ENCODE peak calls at places on chromosomes 13 and 19, in four cellular contexts. A is glutamatergic neuron, M is amniotic stem cell, J is iris pigment epithelial cell. N is an unnamed sample.

GRCh38 chr19:2617393-2618165 is 84.9 kb downstream of the GNG7 start:
- DNase-seq in A (no peak), M (no peak), J (no peak), N (no peak)

GRCh38 chr13:59931621-59932020 is 232.1 kb downstream of the DIAPH3 start:
- DNase-seq in A (no peak), M (no peak), J (no peak), N (no peak)

GRCh38 chr19:44871809-44872208 is 19.2 kb upstream of the TOMM40 start:
- DNase-seq in A (no peak), M (no peak), J (no peak), N (no peak)

GRCh38 chr13:86403213-86403612 is 604.0 kb upstream of the SLITRK6 start:
- DNase-seq in A (no peak), M (no peak), J (no peak), N (no peak)

GRCh38 chr19:55005684-55006488 is 32.2 kb downstream of the GP6 start:
- DNase-seq in A (no peak), M (no peak), J (peak), N (no peak)

GRCh38 chr13:26679411-26679810 is 81.2 kb downstream of the GPR12 start:
- DNase-seq in A (no peak), M (peak), J (peak), N (peak)

GRCh38 chr13:26061947-26062346 is 10.1 kb upstream of the SHISA2 start:
- DNase-seq in A (no peak), M (peak), J (peak), N (peak)

GRCh38 chr13:68076046-68076445 is 845.9 kb upstream of the PCDH9 start:
- DNase-seq in A (no peak), M (no peak), J (no peak), N (no peak)

GRCh38 chr19:12788682-12789097 is 2.6 kb upstream of the JUNB start:
- DNase-seq in A (peak), M (no peak), J (peak), N (peak)

GRCh38 chr19:10471909-10472308 is 31.2 kb downstream of the KEAP1 start:
- DNase-seq in A (no peak), M (peak), J (peak), N (no peak)

GRCh38 chr13:19864018-19864338 is 529 bp upstream of the ZMYM5 start:
- DNase-seq in A (peak), M (no peak), J (peak), N (peak)

GRCh38 chr13:31815361-31816144 is 76.2 kb downstream of the RXFP2 start:
- DNase-seq in A (no peak), M (no peak), J (no peak), N (no peak)

GRCh38 chr19:14479985-14480694 is 5.0 kb upstream of the PTGER1 start:
- DNase-seq in A (peak), M (no peak), J (peak), N (peak)

GRCh38 chr13:114143806-114144605 is 11.6 kb upstream of the RASA3 start:
- DNase-seq in A (peak), M (no peak), J (no peak), N (no peak)

GRCh38 chr13:110228936-110229904 is 77.7 kb downstream of the COL4A1 start:
- DNase-seq in A (no peak), M (no peak), J (peak), N (no peak)

GRCh38 chr13:42109957-42110356 is 61.5 kb downstream of the DGKH start:
- DNase-seq in A (no peak), M (no peak), J (no peak), N (no peak)

GRCh38 chr19:2529473-2529918 is 53.6 kb downstream of the GADD45B start:
- DNase-seq in A (no peak), M (peak), J (peak), N (peak)

GRCh38 chr13:69970521-69970920 is 137.1 kb upstream of the ATXN8OS start:
- DNase-seq in A (no peak), M (no peak), J (peak), N (no peak)

GRCh38 chr19:35055715-35056179 is 14.2 kb downstream of the HPN start:
- DNase-seq in A (no peak), M (no peak), J (no peak), N (no peak)

GRCh38 chr13:94305934-94306333 is 173.5 kb downstream of the DCT start:
- DNase-seq in A (no peak), M (no peak), J (peak), N (no peak)